ENCODE peak calls at places on chromosomes 1 and 21, in six cellular contexts. S, Y, V, F, Z and X are unnamed samples.

GRCh38 chr1:100353073-100353801 is 931 bp downstream of the CDC14A start:
- DNase-seq in S (peak; percentile 68), Y (peak; percentile 81), V (peak; percentile 24), F (no peak), Z (no peak), X (peak; percentile 74)

GRCh38 chr1:37393585-37394120 is 80.7 kb upstream of the ZC3H12A start:
- DNase-seq in S (no peak), Y (no peak), V (no peak), F (no peak), Z (no peak), X (no peak)

GRCh38 chr1:145918992-145919939 is 749 bp upstream of the PEX11B start:
- DNase-seq in S (peak; percentile 85), Y (no peak), V (peak; percentile 81), F (peak; percentile 68), Z (peak; percentile 53), X (peak; percentile 55)

GRCh38 chr21:15788847-15789548 is 59.2 kb downstream of the USP25 start:
- DNase-seq in S (no peak), Y (no peak), V (no peak), F (no peak), Z (peak; percentile 33), X (no peak)

GRCh38 chr1:171835891-171836290 is 5.4 kb upstream of the DNM3 start:
- DNase-seq in S (no peak), Y (no peak), V (no peak), F (no peak), Z (no peak), X (no peak)

GRCh38 chr1:213985181-213986019 is 2.4 kb upstream of the PROX1 start:
- DNase-seq in S (no peak), Y (no peak), V (no peak), F (no peak), Z (no peak), X (peak; percentile 63)

GRCh38 chr1:116334015-116334547 is 39.0 kb upstream of the ATP1A1 start:
- DNase-seq in S (no peak), Y (no peak), V (peak; percentile 50), F (no peak), Z (peak; percentile 30), X (peak; percentile 63)

GRCh38 chr1:53043271-53043670 is 18.7 kb upstream of the PODN start:
- DNase-seq in S (no peak), Y (no peak), V (no peak), F (no peak), Z (peak; percentile 93), X (no peak)

GRCh38 chr21:36320421-36321324 is 676 bp downstream of the MORC3 start:
- DNase-seq in S (peak; percentile 86), Y (peak; percentile 88), V (peak; percentile 66), F (no peak), Z (peak; percentile 73), X (no peak)

GRCh38 chr1:167225920-167226319 is 5.2 kb downstream of the POU2F1 start:
- DNase-seq in S (no peak), Y (no peak), V (no peak), F (no peak), Z (no peak), X (no peak)

GRCh38 chr1:222283147-222283768 is 264.6 kb downstream of the HHIPL2 start:
- DNase-seq in S (no peak), Y (no peak), V (no peak), F (no peak), Z (peak; percentile 99), X (no peak)

GRCh38 chr1:169003864-169004516 is 102.5 kb upstream of the ATP1B1 start:
- DNase-seq in S (peak; percentile 68), Y (peak; percentile 78), V (peak; percentile 36), F (no peak), Z (no peak), X (peak; percentile 84)

GRCh38 chr1:39452540-39452939 is 38.9 kb upstream of the BMP8A start:
- DNase-seq in S (no peak), Y (no peak), V (no peak), F (no peak), Z (no peak), X (no peak)

GRCh38 chr1:54124472-54124871 is 28.3 kb downstream of the CDCP2 start:
- DNase-seq in S (no peak), Y (no peak), V (peak; percentile 78), F (no peak), Z (no peak), X (no peak)

GRCh38 chr1:241985787-241986186 is 13.1 kb downstream of the MAP1LC3C start:
- DNase-seq in S (no peak), Y (no peak), V (peak; percentile 41), F (no peak), Z (peak; percentile 34), X (no peak)

GRCh38 chr1:17028662-17029188 is 17.0 kb upstream of the ATP13A2 start:
- DNase-seq in S (no peak), Y (no peak), V (peak; percentile 80), F (no peak), Z (no peak), X (no peak)
- H3K4me3 ChIP-seq in S (no peak overlapping the region), Y (no peak overlapping the region), V (no peak overlapping the region), F (no peak overlapping the region), Z (no peak overlapping the region), X (no peak overlapping the region)

GRCh38 chr1:170562644-170563338 is 30.8 kb downstream of the GORAB start:
- DNase-seq in S (peak; percentile 83), Y (no peak), V (peak; percentile 65), F (peak; percentile 69), Z (peak; percentile 87), X (peak; percentile 62)
- H3K27ac ChIP-seq in S (peak overlapping the region; percentile 61), Y (peak overlapping the region; percentile 65), V (no peak overlapping the region), F (peak overlapping the region; percentile 50), Z (peak overlapping the region; percentile 95), X (peak overlapping the region; percentile 87)

GRCh38 chr1:225896937-225897549 is 8.1 kb upstream of the LEFTY1 start:
- DNase-seq in S (no peak), Y (no peak), V (peak; percentile 85), F (no peak), Z (peak; percentile 34), X (no peak)
- H3K4me3 ChIP-seq in S (no peak overlapping the region), Y (no peak overlapping the region), V (no peak overlapping the region), F (no peak overlapping the region), Z (no peak overlapping the region), X (no peak overlapping the region)

DNA sequence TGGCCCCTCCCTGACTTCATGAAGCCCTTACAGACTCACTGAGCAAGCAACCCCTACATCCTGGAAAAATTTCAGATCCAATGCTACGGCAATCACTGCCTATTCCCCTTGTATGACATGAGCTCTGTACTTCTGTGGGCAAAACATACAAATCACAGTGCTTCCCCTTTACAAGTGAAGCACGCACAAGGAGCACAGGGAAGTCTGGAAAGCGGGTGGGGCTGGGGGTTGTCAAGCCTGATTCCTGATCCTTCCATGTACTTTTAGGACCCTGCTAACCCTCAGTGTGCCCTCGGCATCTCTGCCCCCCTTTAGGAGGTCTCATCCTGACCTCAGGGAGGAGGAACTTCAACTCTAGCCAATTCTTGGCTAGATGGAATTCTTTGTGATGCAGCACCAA is 405.7 kb upstream of the POU3F1 start:
- DNase-seq in S (no peak), Y (no peak), V (no peak), F (no peak), Z (no peak), X (no peak)
- H3K27ac ChIP-seq in S (no peak overlapping the region), Y (peak overlapping the region; percentile 47), V (no peak overlapping the region), F (no peak overlapping the region), Z (no peak overlapping the region), X (no peak overlapping the region)

GRCh38 chr1:2273401-2274090 is 45.4 kb downstream of the SKI start:
- DNase-seq in S (peak; percentile 85), Y (no peak), V (no peak), F (no peak), Z (no peak), X (peak; percentile 31)

GRCh38 chr1:2272686-2273400 is 44.7 kb downstream of the SKI start:
- DNase-seq in S (no peak), Y (no peak), V (no peak), F (no peak), Z (no peak), X (peak; percentile 60)

GRCh38 chr1:2271134-2271785 is 43.1 kb downstream of the SKI start:
- DNase-seq in S (no peak), Y (no peak), V (no peak), F (no peak), Z (no peak), X (peak; percentile 70)

GRCh38 chr1:2270260-2271100 is 42.4 kb downstream of the SKI start:
- DNase-seq in S (no peak), Y (no peak), V (no peak), F (no peak), Z (no peak), X (peak; percentile 65)

DNA sequence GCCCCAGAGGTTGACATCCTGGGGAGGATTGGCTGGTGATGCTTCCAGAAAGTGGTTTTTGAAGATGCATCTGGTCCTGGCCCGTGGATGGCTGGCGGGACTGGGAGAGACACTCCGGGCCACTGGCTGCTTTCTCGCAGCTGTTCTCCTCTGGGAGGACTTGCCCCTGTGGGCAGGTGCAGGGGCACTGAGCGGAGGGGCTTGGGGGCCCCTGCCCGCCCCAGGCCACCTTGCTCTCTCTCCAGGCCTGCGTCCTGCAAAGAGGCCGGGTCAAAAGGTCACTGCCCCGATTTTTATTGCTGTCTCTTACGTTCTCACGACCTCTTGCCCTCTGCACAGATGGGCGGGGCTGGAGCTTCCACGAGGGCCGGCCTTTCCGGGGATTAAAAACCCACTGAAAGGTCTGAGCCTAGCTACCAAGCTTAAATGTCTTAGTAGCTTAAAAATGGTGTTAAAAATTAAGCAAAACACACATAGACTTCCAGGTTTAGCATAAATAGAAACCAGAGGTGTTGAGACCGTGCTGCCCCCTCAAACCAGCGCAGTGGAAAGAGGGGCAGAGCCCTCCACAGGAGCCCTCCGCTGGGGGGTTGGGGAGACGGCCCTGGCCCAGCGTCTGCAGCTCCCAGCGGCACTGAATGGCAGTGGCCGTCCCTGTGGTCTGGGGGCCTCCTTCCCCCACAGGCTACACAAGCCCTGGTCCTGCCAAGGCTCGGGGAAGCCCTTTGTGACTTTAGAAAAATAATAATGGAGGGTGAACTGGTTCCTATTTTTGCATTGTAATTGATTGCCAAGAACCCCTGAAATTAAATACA is 43.9 kb downstream of the SKI start:
- DNase-seq in S (no peak), Y (no peak), V (no peak), F (no peak), Z (no peak), X (peak; percentile 67)
- H3K4me3 ChIP-seq in S (no peak overlapping the region), Y (peak overlapping the region; percentile 60), V (no peak overlapping the region), F (no peak overlapping the region), Z (no peak overlapping the region), X (no peak overlapping the region)

GRCh38 chr1:94589728-94590127 is 48.2 kb upstream of the F3 start:
- DNase-seq in S (no peak), Y (no peak), V (no peak), F (no peak), Z (no peak), X (no peak)

GRCh38 chr1:94590203-94591137 is 48.9 kb upstream of the F3 start:
- DNase-seq in S (no peak), Y (no peak), V (peak; percentile 38), F (peak; percentile 43), Z (peak; percentile 43), X (peak; percentile 75)

GRCh38 chr1:94592566-94592920 is 51.0 kb upstream of the F3 start:
- DNase-seq in S (no peak), Y (no peak), V (no peak), F (no peak), Z (no peak), X (no peak)

GRCh38 chr1:94593611-94594010 is 52.1 kb upstream of the F3 start:
- DNase-seq in S (no peak), Y (no peak), V (no peak), F (no peak), Z (no peak), X (no peak)

GRCh38 chr1:94591791-94592565 is 50.4 kb upstream of the F3 start:
- DNase-seq in S (no peak), Y (no peak), V (no peak), F (no peak), Z (no peak), X (no peak)
- H3K27ac ChIP-seq in S (no peak overlapping the region), Y (no peak overlapping the region), V (no peak overlapping the region), F (no peak overlapping the region), Z (no peak overlapping the region), X (no peak overlapping the region)